ENCODE peak calls at places on chromosomes 2 and 18, in seven cellular contexts. W, J, R, B, T, F and C are unnamed samples.

GRCh38 chr18:2536063-2536462 is 35.2 kb downstream of the METTL4 start:
- DNase-seq in W (no peak), J (no peak), R (no peak), B (no peak), T (no peak), F (no peak), C (no peak)

GRCh38 chr2:43033466-43034241 is 192.8 kb downstream of the ZFP36L2 start:
- DNase-seq in W (no peak), J (no peak), R (no peak), B (peak), T (no peak), F (peak), C (no peak)

GRCh38 chr2:61471905-61472805 is 1.3 kb upstream of the USP34 start:
- DNase-seq in W (peak), J (no peak), R (peak), B (no peak), T (no peak), F (no peak), C (peak)

GRCh38 chr2:175233135-175233719 is 51.7 kb upstream of the ATP5MC3 start:
- DNase-seq in W (peak), J (no peak), R (no peak), B (no peak), T (no peak), F (no peak), C (no peak)

GRCh38 chr18:54672846-54673475 is 81.9 kb downstream of the DYNAP start:
- DNase-seq in W (peak), J (no peak), R (no peak), B (peak), T (no peak), F (no peak), C (peak)

GRCh38 chr18:74310411-74310810 is 5.2 kb upstream of the C18orf63 start:
- DNase-seq in W (peak), J (no peak), R (no peak), B (no peak), T (no peak), F (no peak), C (no peak)

GRCh38 chr2:124875627-124876244 is 850.6 kb downstream of the CNTNAP5 start:
- DNase-seq in W (no peak), J (no peak), R (no peak), B (no peak), T (no peak), F (no peak), C (no peak)

GRCh38 chr2:156031121-156031520 is 301.4 kb downstream of the NR4A2 start:
- DNase-seq in W (no peak), J (no peak), R (no peak), B (no peak), T (no peak), F (no peak), C (no peak)

GRCh38 chr18:49849331-49850217 is 36.2 kb upstream of the ACAA2 start:
- DNase-seq in W (peak), J (peak), R (no peak), B (peak), T (no peak), F (no peak), C (peak)

GRCh38 chr2:178072383-178073301 is at the start of gene PDE11A:
- DNase-seq in W (peak), J (peak), R (peak), B (peak), T (peak), F (peak), C (peak)

GRCh38 chr2:88161446-88161845 is 8.7 kb upstream of the THNSL2 start:
- DNase-seq in W (no peak), J (no peak), R (no peak), B (no peak), T (no peak), F (no peak), C (no peak)

GRCh38 chr18:8776544-8776943 is 71.2 kb downstream of the MTCL1 start:
- DNase-seq in W (no peak), J (no peak), R (no peak), B (no peak), T (no peak), F (no peak), C (no peak)

GRCh38 chr18:8778386-8778785 is 73.0 kb downstream of the MTCL1 start:
- DNase-seq in W (no peak), J (no peak), R (no peak), B (no peak), T (no peak), F (no peak), C (no peak)

GRCh38 chr18:8777846-8778245 is 72.5 kb downstream of the MTCL1 start:
- DNase-seq in W (no peak), J (no peak), R (no peak), B (no peak), T (no peak), F (no peak), C (no peak)

GRCh38 chr18:8773980-8774379 is 68.6 kb downstream of the MTCL1 start:
- DNase-seq in W (no peak), J (no peak), R (no peak), B (no peak), T (no peak), F (no peak), C (no peak)

GRCh38 chr18:8776013-8776515 is 70.7 kb downstream of the MTCL1 start:
- DNase-seq in W (no peak), J (no peak), R (no peak), B (no peak), T (no peak), F (no peak), C (no peak)
- TF ChIP-seq CTCF in W (no peak), J (no peak), R (no peak), B (no peak), T (no peak), F (no peak), C (no peak)

DNA sequence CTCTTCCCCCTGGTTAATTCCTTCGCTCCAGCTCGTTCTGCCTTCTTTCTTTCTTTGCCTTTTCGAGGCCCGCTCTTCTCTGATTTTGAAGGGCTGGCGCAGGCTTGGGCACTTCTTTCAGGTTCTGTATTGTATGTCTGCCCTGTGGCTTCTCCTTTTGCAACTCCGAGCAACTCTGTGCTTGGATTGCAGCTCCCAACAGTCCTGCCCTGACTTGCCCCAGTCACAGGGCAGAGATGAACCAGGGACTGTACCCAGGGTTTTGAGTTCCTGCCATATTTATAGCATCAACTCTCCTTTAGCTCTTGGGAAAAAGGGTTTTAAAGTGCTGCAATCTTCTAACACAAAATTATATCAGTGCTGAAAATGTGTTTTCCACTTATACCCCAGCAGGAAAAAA is 31.1 kb upstream of the CD8A start:
- DNase-seq in W (no peak), J (no peak), R (no peak), B (no peak), T (no peak), F (no peak), C (no peak)
- TF ChIP-seq POLR2A in W (no peak), J (no peak), R (no peak), B (no peak), T (no peak), F (no peak), C (no peak)

GRCh38 chr2:237258146-237258545 is 155.8 kb downstream of the COL6A3 start:
- DNase-seq in W (no peak), J (no peak), R (no peak), B (no peak), T (no peak), F (no peak), C (no peak)
- TF ChIP-seq CTCF in W (no peak), J (no peak), R (no peak), B (no peak), T (no peak), F (no peak), C (no peak)

GRCh38 chr18:8747440-8747937 is 42.1 kb downstream of the MTCL1 start:
- DNase-seq in W (peak), J (no peak), R (no peak), B (no peak), T (no peak), F (no peak), C (no peak)
- TF ChIP-seq POLR2A in W (no peak), J (no peak), R (no peak), B (no peak), T (no peak), F (no peak), C (no peak)